ENCODE peak calls at places on chromosomes 16 and 17, in seven cellular contexts. B is K562, M is endothelial cell of umbilical vein, A is sigmoid colon, Z is HCT116, V is stomach, S is upper lobe of left lung. G is an unnamed sample.

GRCh38 chr17:21282231-21282630 is 2.3 kb upstream of the MAP2K3 start:
- DNase-seq in B (no peak), M (peak; percentile 64), A (peak; percentile 83), Z (peak; percentile 67), V (no peak), S (peak; percentile 46), G (no peak)

GRCh38 chr17:21042434-21043295 is at the start of gene USP22:
- DNase-seq in B (peak; percentile 88), M (no peak), A (no peak), Z (no peak), V (peak; percentile 31), S (peak; percentile 98), G (peak; percentile 81)

GRCh38 chr17:61309857-61310256 is 89.8 kb upstream of the TBX2 start:
- DNase-seq in B (no peak), M (no peak), A (no peak), Z (no peak), V (no peak), S (no peak), G (no peak)

GRCh38 chr17:57724038-57724728 is 20.9 kb downstream of the CCDC182 start:
- DNase-seq in B (no peak), M (no peak), A (no peak), Z (no peak), V (no peak), S (no peak), G (peak; percentile 39)

GRCh38 chr17:6508519-6509294 is 47.6 kb downstream of the PITPNM3 start:
- DNase-seq in B (no peak), M (no peak), A (peak; percentile 61), Z (no peak), V (no peak), S (no peak), G (no peak)

GRCh38 chr16:65884018-65884417 is 482.5 kb upstream of the CDH5 start:
- DNase-seq in B (no peak), M (no peak), A (no peak), Z (no peak), V (no peak), S (no peak), G (no peak)

GRCh38 chr16:66199189-66199588 is 167.3 kb upstream of the CDH5 start:
- DNase-seq in B (no peak), M (no peak), A (no peak), Z (no peak), V (no peak), S (no peak), G (no peak)

GRCh38 chr17:14118951-14119350 is 49.6 kb downstream of the COX10 start:
- DNase-seq in B (no peak), M (no peak), A (no peak), Z (no peak), V (no peak), S (no peak), G (no peak)

GRCh38 chr16:997440-998051 is 16.0 kb downstream of the SOX8 start:
- DNase-seq in B (no peak), M (peak; percentile 68), A (no peak), Z (no peak), V (peak; percentile 72), S (peak; percentile 51), G (no peak)

GRCh38 chr16:52863000-52863399 is 189.7 kb downstream of the CHD9NB start:
- DNase-seq in B (no peak), M (no peak), A (no peak), Z (no peak), V (peak; percentile 68), S (no peak), G (no peak)

GRCh38 chr17:8918811-8919210 is 46.7 kb downstream of the PIK3R5 start:
- DNase-seq in B (no peak), M (no peak), A (no peak), Z (no peak), V (no peak), S (no peak), G (no peak)

GRCh38 chr17:58364270-58364942 is 12.4 kb upstream of the SUPT4H1 start:
- DNase-seq in B (peak; percentile 88), M (no peak), A (no peak), Z (no peak), V (peak; percentile 48), S (no peak), G (no peak)

GRCh38 chr17:60163108-60163784 is 13.5 kb downstream of the CA4 start:
- DNase-seq in B (no peak), M (no peak), A (no peak), Z (no peak), V (no peak), S (no peak), G (no peak)

GRCh38 chr17:7293131-7293557 is 1.3 kb downstream of the YBX2 start:
- DNase-seq in B (peak; percentile 31), M (no peak), A (no peak), Z (no peak), V (no peak), S (no peak), G (no peak)

GRCh38 chr16:75093598-75094540 is 22.7 kb downstream of the LDHD start:
- DNase-seq in B (no peak), M (no peak), A (no peak), Z (no peak), V (no peak), S (no peak), G (no peak)

GRCh38 chr16:84461029-84461415 is 43.4 kb downstream of the MEAK7 start:
- DNase-seq in B (no peak), M (no peak), A (peak; percentile 64), Z (no peak), V (peak; percentile 48), S (peak; percentile 18), G (no peak)

GRCh38 chr16:81912395-81912794 is 98.9 kb downstream of the SDR42E1 start:
- DNase-seq in B (no peak), M (no peak), A (no peak), Z (no peak), V (no peak), S (no peak), G (no peak)

GRCh38 chr16:81907681-81908080 is 103.6 kb downstream of the SDR42E1 start:
- DNase-seq in B (peak; percentile 35), M (no peak), A (peak; percentile 40), Z (no peak), V (no peak), S (no peak), G (no peak)

GRCh38 chr16:81910366-81910885 is 100.8 kb downstream of the SDR42E1 start:
- DNase-seq in B (no peak), M (no peak), A (peak; percentile 51), Z (no peak), V (no peak), S (no peak), G (no peak)

GRCh38 chr16:81905277-81905676 is 106.0 kb downstream of the SDR42E1 start:
- DNase-seq in B (no peak), M (no peak), A (peak; percentile 58), Z (no peak), V (no peak), S (no peak), G (no peak)

DNA sequence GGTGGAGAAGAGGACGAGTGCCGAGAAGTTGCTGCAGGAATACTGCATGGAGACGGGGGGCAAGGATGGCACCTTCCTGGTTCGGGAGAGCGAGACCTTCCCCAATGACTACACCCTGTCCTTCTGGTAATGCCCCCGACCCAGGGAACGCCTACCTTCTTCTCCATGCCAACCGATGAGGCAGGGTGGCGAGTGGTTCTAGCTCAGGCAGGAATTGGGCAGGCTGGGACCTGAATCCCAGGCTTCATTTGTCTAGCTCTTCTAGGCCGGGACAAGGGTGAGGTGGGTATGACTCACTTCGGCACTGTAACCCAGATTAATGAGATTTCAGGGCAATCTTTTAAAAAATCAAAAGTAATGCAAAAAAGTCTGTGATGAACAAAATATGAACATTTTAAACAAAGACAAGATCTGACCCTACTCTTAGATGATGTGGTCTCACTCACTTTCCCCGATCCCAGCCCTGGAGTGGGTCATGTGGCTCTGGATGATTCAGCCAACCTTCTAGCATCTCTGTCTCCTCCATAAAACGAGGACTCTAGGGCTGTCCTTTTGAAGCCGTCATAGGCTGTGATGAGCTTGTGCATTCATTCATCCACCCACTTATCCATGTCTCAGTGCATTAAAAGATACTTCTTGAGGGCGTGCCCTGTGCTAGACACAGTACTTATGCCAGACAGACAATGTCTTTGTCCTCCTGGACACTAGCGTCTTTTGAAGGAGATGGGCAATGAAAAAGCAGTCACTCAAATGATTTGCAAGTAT is 102.6 kb downstream of the SDR42E1 start:
- DNase-seq in B (no peak), M (no peak), A (peak; percentile 52), Z (no peak), V (no peak), S (no peak), G (no peak)
- TF ChIP-seq POLR2A in B (no peak), M (no peak), A (no peak), Z (no peak), V (no peak), S (no peak), G (peak; percentile 13)

DNA sequence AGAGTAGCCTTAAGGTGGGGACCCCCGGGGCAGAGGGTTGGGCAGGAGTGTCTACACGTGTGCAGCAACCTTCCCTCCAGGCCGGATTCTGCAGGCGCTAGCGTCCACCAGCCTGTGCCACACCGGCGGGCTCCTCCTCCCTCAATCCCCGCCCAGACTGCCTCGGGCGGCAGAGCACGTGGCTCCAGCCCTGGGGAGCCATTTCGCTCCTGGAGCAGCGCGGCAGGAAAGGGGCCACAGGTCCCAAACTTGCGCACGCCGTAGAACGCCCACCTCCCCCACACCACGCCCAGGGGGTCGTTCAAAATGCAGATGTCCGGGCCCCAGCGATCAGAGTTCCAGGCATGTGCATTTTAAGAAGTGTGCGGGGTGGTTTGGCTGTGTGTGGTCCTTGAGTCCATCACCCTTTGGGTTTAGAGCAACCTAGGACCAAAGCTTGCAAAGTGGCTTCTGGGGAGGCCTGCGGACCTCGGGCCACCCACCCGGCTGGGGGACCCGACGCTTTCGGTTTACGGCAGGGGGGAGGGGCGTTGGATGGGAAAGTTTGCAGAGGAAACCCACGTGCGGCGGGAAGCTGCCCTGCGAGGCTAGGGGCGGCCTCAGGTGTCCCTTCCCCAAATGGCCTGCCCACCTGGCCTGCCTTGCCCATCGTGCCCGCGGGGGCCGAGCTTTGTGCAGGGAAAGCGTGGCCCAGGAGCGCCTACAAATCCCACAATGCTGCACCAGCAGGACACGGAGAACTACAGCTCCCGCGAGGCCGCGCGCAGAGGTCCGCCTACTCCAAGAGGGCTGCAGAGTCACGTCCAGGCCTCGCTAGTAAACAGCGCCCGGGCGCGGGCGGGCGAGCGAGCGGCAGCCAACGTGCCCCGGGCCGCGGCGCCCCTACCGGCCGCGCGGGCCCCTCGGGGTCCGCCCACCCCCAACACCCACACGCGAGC is 1.4 kb downstream of the TFAP4 start:
- DNase-seq in B (peak; percentile 88), M (peak; percentile 89), A (peak; percentile 94), Z (peak; percentile 86), V (peak; percentile 92), S (peak; percentile 97), G (peak; percentile 88)
- TF ChIP-seq POLR2AphosphoS5 in B (peak; percentile 42), M (no peak), A (peak; percentile 85), Z (peak; percentile 59), V (peak; percentile 88), S (no peak), G (peak; percentile 71)

GRCh38 chr17:74872313-74873035 is at the start of gene FDXR:
- DNase-seq in B (no peak), M (no peak), A (no peak), Z (no peak), V (no peak), S (no peak), G (no peak)
- TF ChIP-seq POLR2A in B (peak; percentile 56), M (peak; percentile 91), A (peak; percentile 73), Z (peak; percentile 97), V (no peak), S (peak; percentile 59), G (peak; percentile 61)

DNA sequence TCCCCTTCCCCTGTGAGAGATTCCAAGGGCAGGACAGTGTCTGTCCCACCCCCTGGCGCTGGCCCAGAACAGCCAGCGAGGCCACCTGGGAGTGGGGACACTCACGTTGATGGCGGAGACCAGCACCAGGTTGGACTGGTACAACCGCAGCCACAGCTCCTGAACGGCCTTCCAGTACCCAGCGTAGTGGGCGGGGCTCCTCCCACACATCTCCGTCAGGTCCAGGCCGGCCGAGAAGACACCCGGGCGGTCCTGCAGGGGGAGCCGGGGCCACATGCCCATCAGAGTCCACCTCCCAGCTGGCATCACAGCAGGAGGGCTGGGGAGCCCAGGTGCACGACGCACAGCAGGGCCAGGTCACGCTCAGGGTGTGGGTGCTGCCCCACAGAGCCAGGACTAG is 7.1 kb downstream of the ECI1 start:
- DNase-seq in B (no peak), M (no peak), A (no peak), Z (no peak), V (no peak), S (no peak), G (no peak)
- TF ChIP-seq POLR2AphosphoS5 in B (no peak), M (no peak), A (no peak), Z (no peak), V (no peak), S (no peak), G (no peak)

G was measured in GM12891.